ENCODE peak calls at places on chromosomes 2 and 18, in five cellular contexts. E, D, P, M and H are unnamed samples.

GRCh38 chr2:233399306-233400225 is 45.3 kb downstream of the DGKD start:
- DNase-seq in M (peak), P (peak), E (no peak), D (no peak), H (no peak)

GRCh38 chr2:233841183-233841582 is 13.2 kb downstream of the HJURP start:
- DNase-seq in M (no peak), D (no peak), P (no peak), E (no peak), H (peak)

GRCh38 chr2:239400000-239400831 is 604 bp downstream of the HDAC4 start:
- DNase-seq in M (no peak), P (peak), E (no peak), D (no peak), H (peak)

GRCh38 chr2:217643814-217644301 is 358.9 kb downstream of the TNS1 start:
- DNase-seq in E (no peak), P (no peak), M (no peak), D (no peak), H (no peak)

GRCh38 chr2:150483532-150483931 is 3.9 kb downstream of the RND3 start:
- DNase-seq in E (no peak), D (no peak), P (no peak), M (no peak), H (no peak)

GRCh38 chr18:57859314-57859713 is 56.2 kb upstream of the ATP8B1 start:
- DNase-seq in P (peak), M (no peak), D (peak), E (peak), H (no peak)

GRCh38 chr2:38207168-38207567 is 131.2 kb upstream of the CYP1B1 start:
- DNase-seq in M (no peak), P (no peak), E (no peak), D (no peak), H (no peak)

GRCh38 chr2:135052997-135053474 is 944 bp downstream of the RAB3GAP1 start:
- DNase-seq in P (no peak), D (no peak), E (no peak), M (no peak), H (peak)

GRCh38 chr18:12769644-12770440 is 67.0 kb downstream of the PSMG2 start:
- DNase-seq in D (no peak), P (no peak), E (no peak), M (peak), H (no peak)

GRCh38 chr2:121033597-121033996 is 251.4 kb downstream of the TFCP2L1 start:
- DNase-seq in D (no peak), E (no peak), M (no peak), P (no peak), H (no peak)

GRCh38 chr18:61949946-61950345 is 57.1 kb upstream of the RNF152 start:
- DNase-seq in P (no peak), E (no peak), M (no peak), D (no peak), H (no peak)

GRCh38 chr2:1709335-1709605 is 35.0 kb downstream of the PXDN start:
- DNase-seq in E (no peak), P (peak), D (no peak), M (no peak), H (no peak)

GRCh38 chr2:56132138-56132537 is 51.7 kb upstream of the CCDC85A start:
- DNase-seq in P (no peak), D (peak), E (no peak), M (no peak), H (no peak)

GRCh38 chr18:23470620-23471387 is 17.7 kb downstream of the RIOK3 start:
- DNase-seq in M (no peak), P (no peak), E (no peak), D (no peak), H (no peak)

GRCh38 chr18:27824841-27825720 is 351.8 kb downstream of the CDH2 start:
- DNase-seq in M (no peak), D (no peak), E (no peak), P (no peak), H (no peak)

GRCh38 chr2:196987298-196987653 is 60.8 kb upstream of the PGAP1 start:
- DNase-seq in E (no peak), P (no peak), M (no peak), D (peak), H (no peak)

GRCh38 chr2:196983934-196984333 is 57.4 kb upstream of the PGAP1 start:
- DNase-seq in E (no peak), M (no peak), D (no peak), P (no peak), H (no peak)

GRCh38 chr2:196987654-196988364 is 61.3 kb upstream of the PGAP1 start:
- DNase-seq in P (no peak), E (peak), D (peak), M (no peak), H (no peak)

GRCh38 chr2:196984888-196985287 is 58.4 kb upstream of the PGAP1 start:
- DNase-seq in P (no peak), E (no peak), D (no peak), M (no peak), H (no peak)

GRCh38 chr2:196985524-196986183 is 59.1 kb upstream of the PGAP1 start:
- DNase-seq in D (no peak), M (no peak), E (no peak), P (no peak), H (no peak)
- TF ChIP-seq CTCF in D (no peak), M (no peak), E (no peak), P (no peak), H (no peak)

GRCh38 chr2:29114841-29115609 is at the start of gene CLIP4:
- DNase-seq in P (peak), M (no peak), E (peak), D (no peak), H (peak)
- TF ChIP-seq POLR2A in P (peak), M (peak), E (no peak), D (no peak), H (no peak)

DNA sequence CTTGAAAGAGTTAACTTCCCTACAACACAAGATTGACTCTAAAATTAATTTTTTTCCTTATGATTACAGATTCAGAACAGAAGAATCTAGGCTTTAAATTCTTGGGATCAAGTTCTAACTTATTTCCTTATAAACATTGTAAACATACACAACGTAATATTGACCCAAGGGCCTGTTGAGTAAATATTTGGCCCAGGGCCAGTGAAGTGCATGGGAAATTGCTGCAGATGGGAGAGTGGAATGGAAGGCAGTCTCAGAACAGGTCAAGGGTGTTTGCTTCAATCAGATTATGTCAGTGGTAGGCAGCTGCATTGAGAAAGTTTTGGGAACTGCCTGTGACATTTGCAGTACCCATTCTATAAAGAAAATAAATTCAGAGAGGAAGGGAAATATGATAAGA is 137.6 kb downstream of the MYO1B start:
- DNase-seq in M (no peak), E (no peak), D (no peak), P (peak), H (no peak)
- H3K27ac ChIP-seq in M (no peak), E (no peak), D (no peak), P (no peak), H (no peak)

DNA sequence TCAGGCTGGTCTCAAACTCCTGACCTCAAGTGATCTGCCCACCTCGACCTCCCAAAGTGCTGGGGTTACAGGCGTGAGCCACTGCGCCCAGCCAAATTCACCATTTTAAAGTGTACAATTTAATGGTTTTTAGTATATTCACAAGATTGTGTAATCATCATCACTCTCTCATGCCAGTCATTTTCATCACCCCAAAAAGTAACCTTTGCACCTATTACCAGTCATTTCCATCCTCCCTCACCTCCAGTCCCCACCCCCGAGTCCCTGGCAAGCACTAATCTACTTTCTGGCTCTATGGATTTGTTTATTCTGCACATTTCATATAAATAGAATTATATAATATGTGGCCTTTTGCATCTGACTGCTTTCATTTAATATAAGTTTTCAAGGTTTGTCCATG is 10.8 kb downstream of the PCBP1 start:
- DNase-seq in E (no peak), M (no peak), P (peak), D (no peak), H (no peak)
- TF ChIP-seq CTCF in E (no peak), M (no peak), P (no peak), D (no peak), H (no peak)

DNA sequence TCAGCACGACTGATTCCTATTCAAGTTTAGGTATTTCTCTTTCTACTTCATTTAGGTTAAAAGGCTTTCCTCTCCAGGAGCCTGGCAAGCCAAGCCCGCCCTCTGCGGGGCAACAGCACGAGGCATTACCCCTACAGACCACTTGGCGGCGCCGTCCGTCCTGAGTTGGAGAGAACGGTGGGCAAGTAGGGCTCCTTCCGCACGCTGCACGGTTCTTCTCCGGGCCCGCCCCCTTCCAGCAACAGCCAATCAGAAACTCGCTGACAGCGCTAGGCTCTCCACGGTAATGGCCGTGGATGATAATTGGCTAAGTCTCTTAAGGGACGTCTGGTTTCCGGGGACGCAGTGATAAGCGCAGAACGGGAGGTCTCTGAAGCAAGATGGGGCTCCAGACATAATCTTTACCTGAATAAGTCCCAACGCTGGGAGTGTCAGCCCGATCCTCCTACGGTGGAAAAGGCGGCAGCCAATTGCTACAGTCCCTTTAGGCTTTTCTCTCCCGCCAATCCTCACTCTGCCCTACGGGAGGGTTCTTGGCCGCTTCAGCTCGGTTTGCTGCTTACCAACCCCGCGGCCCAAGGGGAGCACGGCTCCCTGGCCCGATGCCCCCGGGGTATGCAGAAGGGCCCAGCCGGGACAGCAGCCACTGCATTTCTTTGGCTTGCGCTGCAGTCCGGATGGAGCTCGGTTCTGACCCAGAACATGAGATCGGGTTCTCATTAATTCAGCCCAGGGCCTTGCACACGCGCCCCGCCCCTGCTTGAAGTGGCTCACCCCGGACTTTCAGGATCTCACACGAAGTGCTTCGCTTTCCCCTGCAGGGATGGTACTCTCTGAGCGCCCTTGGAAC is 206.9 kb upstream of the PKDCC start:
- DNase-seq in P (peak), E (peak), M (peak), D (peak), H (peak)
- TF ChIP-seq POLR2A in P (peak), E (peak), M (peak), D (peak), H (peak)